ENCODE peak calls at places on chromosomes 1 and 21, in six cellular contexts. C, N, Q, F, P and R are unnamed samples.

GRCh38 chr1:200917291-200917817 is 22.7 kb downstream of the INAVA start:
- DNase-seq in C (no peak), N (peak; percentile 33), Q (no peak), F (peak; percentile 61), P (no peak), R (no peak)

GRCh38 chr1:235583511-235584001 is 66.0 kb downstream of the GNG4 start:
- DNase-seq in C (no peak), N (peak; percentile 14), Q (no peak), F (no peak), P (peak; percentile 13), R (no peak)

GRCh38 chr21:44517175-44517899 is 22.7 kb downstream of the KRTAP10-1 start:
- DNase-seq in C (peak; percentile 3), N (peak; percentile 93), Q (peak; percentile 98), F (no peak), P (peak; percentile 47), R (no peak)

GRCh38 chr1:5854754-5855153 is 137.5 kb downstream of the NPHP4 start:
- DNase-seq in C (no peak), N (no peak), Q (no peak), F (no peak), P (no peak), R (no peak)

GRCh38 chr1:59833991-59834390 is 19.2 kb downstream of the HOOK1 start:
- DNase-seq in C (peak; percentile 5), N (no peak), Q (no peak), F (no peak), P (no peak), R (no peak)

GRCh38 chr1:117606608-117607261 is 887 bp downstream of the TENT5C start:
- DNase-seq in C (peak; percentile 45), N (no peak), Q (no peak), F (no peak), P (peak; percentile 36), R (peak; percentile 54)

GRCh38 chr1:230992100-230992774 is 13.3 kb downstream of the ARV1 start:
- DNase-seq in C (peak; percentile 2), N (no peak), Q (no peak), F (no peak), P (no peak), R (no peak)

GRCh38 chr1:94795321-94795899 is 24.7 kb upstream of the SLC44A3 start:
- DNase-seq in C (no peak), N (no peak), Q (no peak), F (no peak), P (no peak), R (no peak)

GRCh38 chr21:44793269-44794030 is 8.2 kb downstream of the UBE2G2 start:
- DNase-seq in C (peak; percentile 49), N (peak; percentile 43), Q (peak; percentile 86), F (no peak), P (peak; percentile 76), R (peak; percentile 68)

GRCh38 chr1:39378377-39378776 is 113.1 kb upstream of the BMP8A start:
- DNase-seq in C (no peak), N (peak; percentile 47), Q (no peak), F (no peak), P (no peak), R (no peak)

GRCh38 chr1:205590777-205591513 is 40.9 kb downstream of the ELK4 start:
- DNase-seq in C (no peak), N (no peak), Q (no peak), F (peak; percentile 29), P (no peak), R (no peak)

GRCh38 chr1:64948216-64948615 is 18.1 kb downstream of the JAK1 start:
- DNase-seq in C (no peak), N (no peak), Q (no peak), F (no peak), P (no peak), R (no peak)

GRCh38 chr1:25523512-25523911 is 19.9 kb upstream of the LDLRAP1 start:
- DNase-seq in C (peak; percentile 20), N (no peak), Q (peak; percentile 65), F (no peak), P (peak; percentile 47), R (peak; percentile 36)

GRCh38 chr1:48021792-48022191 is 24.6 kb upstream of the TRABD2B start:
- DNase-seq in C (no peak), N (no peak), Q (no peak), F (no peak), P (no peak), R (no peak)

GRCh38 chr1:207245124-207245523 is 76.4 kb upstream of the CD55 start:
- DNase-seq in C (no peak), N (no peak), Q (no peak), F (no peak), P (no peak), R (no peak)

GRCh38 chr1:232973652-232974611 is 23.5 kb downstream of the NTPCR start:
- DNase-seq in C (no peak), N (no peak), Q (no peak), F (no peak), P (no peak), R (no peak)

GRCh38 chr1:85617582-85618237 is 37.1 kb downstream of the CCN1 start:
- DNase-seq in C (peak; percentile 76), N (no peak), Q (no peak), F (no peak), P (peak; percentile 79), R (peak; percentile 20)

GRCh38 chr1:89671775-89672488 is 39.0 kb downstream of the LRRC8C start:
- DNase-seq in C (peak; percentile 66), N (peak; percentile 84), Q (no peak), F (no peak), P (no peak), R (no peak)

GRCh38 chr21:45226540-45227326 is 61.0 kb downstream of the POFUT2 start:
- DNase-seq in C (peak; percentile 13), N (no peak), Q (no peak), F (no peak), P (no peak), R (peak; percentile 22)

GRCh38 chr1:72037745-72038343 is 244.5 kb downstream of the NEGR1 start:
- DNase-seq in C (peak; percentile 26), N (peak; percentile 32), Q (no peak), F (no peak), P (peak; percentile 43), R (peak; percentile 43)

GRCh38 chr1:226201029-226201593 is 14.6 kb upstream of the ACBD3 start:
- DNase-seq in C (no peak), N (peak; percentile 21), Q (no peak), F (no peak), P (peak; percentile 57), R (no peak)

GRCh38 chr21:35190201-35190701 is 141.1 kb upstream of the RUNX1 start:
- DNase-seq in C (peak; percentile 82), N (peak; percentile 25), Q (no peak), F (no peak), P (peak; percentile 66), R (peak; percentile 46)

GRCh38 chr1:247415423-247416361 is at the start of gene NLRP3:
- DNase-seq in C (no peak), N (no peak), Q (no peak), F (no peak), P (no peak), R (peak; percentile 42)

GRCh38 chr1:26156285-26157038 is 2.4 kb upstream of the FAM110D start:
- DNase-seq in C (no peak), N (no peak), Q (peak; percentile 90), F (peak; percentile 40), P (no peak), R (no peak)

GRCh38 chr1:53519412-53519811 is 60.2 kb downstream of the DMRTB1 start:
- DNase-seq in C (peak; percentile 59), N (no peak), Q (no peak), F (no peak), P (peak; percentile 34), R (no peak)

GRCh38 chr1:53516181-53516580 is 57.0 kb downstream of the DMRTB1 start:
- DNase-seq in C (no peak), N (no peak), Q (no peak), F (no peak), P (peak; percentile 23), R (no peak)

GRCh38 chr1:53517821-53518352 is 58.7 kb downstream of the DMRTB1 start:
- DNase-seq in C (no peak), N (no peak), Q (no peak), F (no peak), P (no peak), R (peak; percentile 36)

GRCh38 chr1:53518775-53519174 is 59.6 kb downstream of the DMRTB1 start:
- DNase-seq in C (no peak), N (no peak), Q (no peak), F (no peak), P (no peak), R (no peak)

GRCh38 chr1:53517109-53517508 is 57.9 kb downstream of the DMRTB1 start:
- DNase-seq in C (no peak), N (no peak), Q (no peak), F (no peak), P (no peak), R (no peak)
- TF ChIP-seq CTCF in C (no peak), N (no peak), Q (no peak), F (no peak), P (no peak), R (no peak)

DNA sequence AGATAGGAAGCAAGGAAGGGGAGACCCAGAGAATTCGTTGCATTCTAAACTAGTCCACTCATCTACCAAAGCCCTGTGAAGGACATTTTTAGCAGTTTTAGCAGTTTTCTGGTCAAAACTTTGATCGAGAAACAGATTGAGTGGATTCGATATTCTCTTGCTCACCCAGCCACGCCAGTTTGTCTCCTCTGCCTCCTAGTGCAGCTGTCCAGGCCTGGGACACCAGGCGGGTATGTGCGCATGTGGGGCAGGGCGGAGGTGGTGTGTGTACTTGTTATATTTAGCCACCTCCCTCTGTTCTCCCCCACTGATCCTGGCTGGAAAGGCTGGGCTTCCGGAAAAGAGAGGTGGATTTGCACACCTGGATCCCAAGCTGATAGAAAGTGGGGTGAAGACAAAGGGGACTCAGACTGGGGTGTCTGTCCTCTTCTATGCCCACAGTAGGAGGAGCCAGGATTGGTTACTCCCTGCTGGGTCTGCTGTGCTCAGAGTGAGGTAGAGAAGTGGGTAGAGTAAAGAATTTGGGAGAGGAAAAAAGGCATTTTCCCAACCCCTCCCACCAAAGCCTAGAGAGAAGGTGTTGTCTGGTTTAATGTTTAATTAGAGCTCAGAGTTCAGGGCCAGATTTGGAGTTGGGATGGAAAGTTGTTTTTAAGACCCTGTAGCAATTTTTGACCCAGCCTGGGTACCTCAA is 3.8 kb downstream of the LMNA start:
- DNase-seq in C (no peak), N (no peak), Q (no peak), F (peak; percentile 90), P (no peak), R (peak; percentile 42)
- H3K4me3 ChIP-seq in C (peak overlapping the region; percentile 100), N (peak overlapping the region; percentile 99), Q (peak overlapping the region; percentile 94), F (peak overlapping the region; percentile 78), P (peak overlapping the region; percentile 16), R (peak overlapping the region; percentile 100)

DNA sequence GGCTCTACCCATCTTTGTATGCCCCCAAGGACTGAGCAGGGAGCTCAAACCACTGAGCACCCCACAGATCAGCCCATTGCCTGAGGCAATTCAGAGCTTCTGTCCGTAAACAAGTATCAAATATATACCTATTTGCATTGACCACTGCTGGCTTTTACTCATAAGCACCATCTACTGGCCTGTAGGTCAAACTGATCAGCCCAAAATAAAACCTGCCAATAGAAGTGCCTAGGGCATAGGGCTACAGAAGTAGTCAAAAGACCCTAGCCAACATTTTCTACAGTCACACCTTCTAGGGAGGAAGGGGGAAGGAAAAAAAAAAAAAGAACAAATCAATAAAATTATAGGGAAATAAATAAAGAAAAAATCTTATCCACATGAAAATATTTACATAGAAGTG is 5.3 kb upstream of the LCE3D start:
- DNase-seq in C (no peak), N (no peak), Q (no peak), F (no peak), P (no peak), R (no peak)
- TF ChIP-seq CTCF in C (no peak), N (no peak), Q (no peak), F (no peak), P (no peak), R (no peak)

GRCh38 chr1:8211620-8212442 is 106.1 kb upstream of the SLC45A1 start:
- DNase-seq in C (peak; percentile 100), N (peak; percentile 95), Q (no peak), F (peak; percentile 89), P (peak; percentile 97), R (peak; percentile 99)
- H3K4me3 ChIP-seq in C (no peak overlapping the region), N (no peak overlapping the region), Q (no peak overlapping the region), F (no peak overlapping the region), P (no peak overlapping the region), R (no peak overlapping the region)